ENCODE peak calls at places on chromosomes 11 and 22, in eight cellular contexts. One of them, this sample, is unnamed.
A peak's percentile ranks its signal among the peaks of the same experiment; 100 is the strongest.

GRCh38 chr11:19935507-19935906 is 222.9 kb downstream of the NAV2 start:
- DNase-seq in fibroblast of lung: peak; percentile 35
- DNase-seq in A549: peak; percentile 31
- DNase-seq in bronchial epithelial cell: peak; percentile 17
- DNase-seq in astrocyte of the spinal cord: peak; percentile 82
- DNase-seq in stomach: no peak
- DNase-seq in mammary epithelial cell: peak; percentile 39
- DNase-seq in omental fat pad: no peak
- DNase-seq in this sample: no peak

GRCh38 chr11:14519692-14520085 is 497 bp downstream of the PSMA1 start:
- DNase-seq in fibroblast of lung: no peak
- DNase-seq in A549: no peak
- DNase-seq in bronchial epithelial cell: peak; percentile 65
- DNase-seq in astrocyte of the spinal cord: no peak
- DNase-seq in stomach: no peak
- DNase-seq in mammary epithelial cell: no peak
- DNase-seq in omental fat pad: no peak
- DNase-seq in this sample: no peak

GRCh38 chr22:27720860-27721259 is 80.7 kb downstream of the MN1 start:
- DNase-seq in fibroblast of lung: no peak
- DNase-seq in A549: no peak
- DNase-seq in bronchial epithelial cell: peak; percentile 40
- DNase-seq in astrocyte of the spinal cord: no peak
- DNase-seq in stomach: no peak
- DNase-seq in mammary epithelial cell: no peak
- DNase-seq in omental fat pad: no peak
- DNase-seq in this sample: no peak

GRCh38 chr22:37634505-37635002 is 4.9 kb upstream of the SH3BP1 start:
- DNase-seq in fibroblast of lung: no peak
- DNase-seq in A549: no peak
- DNase-seq in bronchial epithelial cell: no peak
- DNase-seq in astrocyte of the spinal cord: peak; percentile 22
- DNase-seq in stomach: no peak
- DNase-seq in mammary epithelial cell: no peak
- DNase-seq in omental fat pad: no peak
- DNase-seq in this sample: no peak

GRCh38 chr11:46858920-46859531 is 12.9 kb upstream of the CKAP5 start:
- DNase-seq in fibroblast of lung: no peak
- DNase-seq in A549: no peak
- DNase-seq in bronchial epithelial cell: no peak
- DNase-seq in astrocyte of the spinal cord: no peak
- DNase-seq in stomach: no peak
- DNase-seq in mammary epithelial cell: no peak
- DNase-seq in omental fat pad: no peak
- DNase-seq in this sample: no peak

GRCh38 chr11:12372111-12372510 is 5.3 kb upstream of the PARVA start:
- DNase-seq in fibroblast of lung: no peak
- DNase-seq in A549: no peak
- DNase-seq in bronchial epithelial cell: no peak
- DNase-seq in astrocyte of the spinal cord: no peak
- DNase-seq in stomach: no peak
- DNase-seq in mammary epithelial cell: no peak
- DNase-seq in omental fat pad: no peak
- DNase-seq in this sample: no peak

GRCh38 chr22:17106785-17107546 is 14.2 kb downstream of the TMEM121B start:
- DNase-seq in fibroblast of lung: no peak
- DNase-seq in A549: no peak
- DNase-seq in bronchial epithelial cell: no peak
- DNase-seq in astrocyte of the spinal cord: no peak
- DNase-seq in stomach: no peak
- DNase-seq in mammary epithelial cell: no peak
- DNase-seq in omental fat pad: no peak
- DNase-seq in this sample: no peak

GRCh38 chr11:57203359-57203758 is 21.6 kb downstream of the LRRC55 start:
- DNase-seq in fibroblast of lung: peak; percentile 85
- DNase-seq in A549: no peak
- DNase-seq in bronchial epithelial cell: no peak
- DNase-seq in astrocyte of the spinal cord: no peak
- DNase-seq in stomach: peak; percentile 33
- DNase-seq in mammary epithelial cell: no peak
- DNase-seq in omental fat pad: no peak
- DNase-seq in this sample: no peak

GRCh38 chr11:36509265-36509664 is 807 bp downstream of the TRAF6 start:
- DNase-seq in fibroblast of lung: peak; percentile 27
- DNase-seq in A549: no peak
- DNase-seq in bronchial epithelial cell: peak; percentile 31
- DNase-seq in astrocyte of the spinal cord: peak; percentile 38
- DNase-seq in stomach: no peak
- DNase-seq in mammary epithelial cell: peak; percentile 37
- DNase-seq in omental fat pad: no peak
- DNase-seq in this sample: peak; percentile 19

GRCh38 chr11:87252869-87253268 is 215.1 kb downstream of the TMEM135 start:
- DNase-seq in fibroblast of lung: no peak
- DNase-seq in A549: no peak
- DNase-seq in bronchial epithelial cell: peak; percentile 29
- DNase-seq in astrocyte of the spinal cord: no peak
- DNase-seq in stomach: no peak
- DNase-seq in mammary epithelial cell: peak; percentile 15
- DNase-seq in omental fat pad: no peak
- DNase-seq in this sample: no peak

GRCh38 chr11:104623518-104623917 is 274.7 kb downstream of the CASP12 start:
- DNase-seq in fibroblast of lung: peak; percentile 44
- DNase-seq in A549: no peak
- DNase-seq in bronchial epithelial cell: peak; percentile 82
- DNase-seq in astrocyte of the spinal cord: peak; percentile 14
- DNase-seq in stomach: no peak
- DNase-seq in mammary epithelial cell: peak; percentile 31
- DNase-seq in omental fat pad: no peak
- DNase-seq in this sample: no peak

GRCh38 chr11:95494167-95494566 is 263.2 kb upstream of the SESN3 start:
- DNase-seq in fibroblast of lung: no peak
- DNase-seq in A549: no peak
- DNase-seq in bronchial epithelial cell: no peak
- DNase-seq in astrocyte of the spinal cord: no peak
- DNase-seq in stomach: no peak
- DNase-seq in mammary epithelial cell: no peak
- DNase-seq in omental fat pad: no peak
- DNase-seq in this sample: no peak

GRCh38 chr11:44351006-44351660 is 41.2 kb upstream of the ALX4 start:
- DNase-seq in fibroblast of lung: no peak
- DNase-seq in A549: no peak
- DNase-seq in bronchial epithelial cell: no peak
- DNase-seq in astrocyte of the spinal cord: no peak
- DNase-seq in stomach: no peak
- DNase-seq in mammary epithelial cell: no peak
- DNase-seq in omental fat pad: no peak
- DNase-seq in this sample: no peak

GRCh38 chr11:44400431-44400830 is 90.5 kb upstream of the ALX4 start:
- DNase-seq in fibroblast of lung: no peak
- DNase-seq in A549: peak; percentile 58
- DNase-seq in bronchial epithelial cell: no peak
- DNase-seq in astrocyte of the spinal cord: no peak
- DNase-seq in stomach: no peak
- DNase-seq in mammary epithelial cell: no peak
- DNase-seq in omental fat pad: no peak
- DNase-seq in this sample: no peak

GRCh38 chr11:115421338-115422012 is 82.7 kb downstream of the CADM1 start:
- DNase-seq in fibroblast of lung: no peak
- DNase-seq in A549: no peak
- DNase-seq in bronchial epithelial cell: no peak
- DNase-seq in astrocyte of the spinal cord: no peak
- DNase-seq in stomach: no peak
- DNase-seq in mammary epithelial cell: no peak
- DNase-seq in omental fat pad: no peak
- DNase-seq in this sample: no peak

GRCh38 chr11:34696876-34697275 is 76.0 kb downstream of the EHF start:
- DNase-seq in fibroblast of lung: peak; percentile 14
- DNase-seq in A549: no peak
- DNase-seq in bronchial epithelial cell: no peak
- DNase-seq in astrocyte of the spinal cord: no peak
- DNase-seq in stomach: no peak
- DNase-seq in mammary epithelial cell: no peak
- DNase-seq in omental fat pad: no peak
- DNase-seq in this sample: no peak

GRCh38 chr11:57667065-57667714 is 724 bp upstream of the ZDHHC5 start:
- DNase-seq in fibroblast of lung: peak; percentile 100
- DNase-seq in A549: peak; percentile 99
- DNase-seq in bronchial epithelial cell: peak; percentile 92
- DNase-seq in astrocyte of the spinal cord: peak; percentile 99
- DNase-seq in stomach: peak; percentile 97
- DNase-seq in mammary epithelial cell: peak; percentile 97
- DNase-seq in omental fat pad: peak; percentile 77
- DNase-seq in this sample: peak; percentile 86

GRCh38 chr11:76269247-76269646 is 62.9 kb upstream of the WNT11 start:
- DNase-seq in fibroblast of lung: no peak
- DNase-seq in A549: no peak
- DNase-seq in bronchial epithelial cell: no peak
- DNase-seq in astrocyte of the spinal cord: no peak
- DNase-seq in stomach: no peak
- DNase-seq in mammary epithelial cell: no peak
- DNase-seq in omental fat pad: no peak
- DNase-seq in this sample: no peak

GRCh38 chr11:32886180-32886579 is 6.4 kb upstream of the QSER1 start:
- DNase-seq in fibroblast of lung: no peak
- DNase-seq in A549: no peak
- DNase-seq in bronchial epithelial cell: no peak
- DNase-seq in astrocyte of the spinal cord: no peak
- DNase-seq in stomach: no peak
- DNase-seq in mammary epithelial cell: no peak
- DNase-seq in omental fat pad: no peak
- DNase-seq in this sample: no peak

GRCh38 chr11:93054881-93055280 is 85.4 kb downstream of the MTNR1B start:
- DNase-seq in fibroblast of lung: peak; percentile 98
- DNase-seq in A549: peak; percentile 91
- DNase-seq in bronchial epithelial cell: peak; percentile 99
- DNase-seq in astrocyte of the spinal cord: peak; percentile 95
- DNase-seq in stomach: no peak
- DNase-seq in mammary epithelial cell: peak; percentile 97
- DNase-seq in omental fat pad: no peak
- DNase-seq in this sample: no peak

GRCh38 chr22:40009231-40009769 is 14.5 kb downstream of the FAM83F start:
- DNase-seq in fibroblast of lung: no peak
- DNase-seq in A549: no peak
- DNase-seq in bronchial epithelial cell: no peak
- DNase-seq in astrocyte of the spinal cord: peak; percentile 29
- DNase-seq in stomach: peak; percentile 41
- DNase-seq in mammary epithelial cell: peak; percentile 70
- DNase-seq in omental fat pad: no peak
- DNase-seq in this sample: no peak

GRCh38 chr11:100687032-100687629 is at the start of gene ARHGAP42:
- DNase-seq in fibroblast of lung: peak; percentile 62
- DNase-seq in A549: peak; percentile 74
- DNase-seq in bronchial epithelial cell: peak; percentile 33
- DNase-seq in astrocyte of the spinal cord: peak; percentile 66
- DNase-seq in stomach: peak; percentile 70
- DNase-seq in mammary epithelial cell: peak; percentile 68
- DNase-seq in omental fat pad: peak; percentile 22
- DNase-seq in this sample: peak; percentile 65

GRCh38 chr11:61277973-61278565 is 17.0 kb downstream of the VWCE start:
- DNase-seq in fibroblast of lung: no peak
- DNase-seq in A549: no peak
- DNase-seq in bronchial epithelial cell: no peak
- DNase-seq in astrocyte of the spinal cord: no peak
- DNase-seq in stomach: no peak
- DNase-seq in mammary epithelial cell: no peak
- DNase-seq in omental fat pad: no peak
- DNase-seq in this sample: no peak

GRCh38 chr22:35839811-35840739 is 122.4 kb downstream of the APOL5 start:
- DNase-seq in fibroblast of lung: peak; percentile 98
- DNase-seq in A549: peak; percentile 97
- DNase-seq in bronchial epithelial cell: peak; percentile 94
- DNase-seq in astrocyte of the spinal cord: peak; percentile 97
- DNase-seq in stomach: peak; percentile 72
- DNase-seq in mammary epithelial cell: peak; percentile 98
- DNase-seq in omental fat pad: peak; percentile 60
- DNase-seq in this sample: peak; percentile 83

GRCh38 chr11:67041602-67042001 is 15.0 kb upstream of the RHOD start:
- DNase-seq in fibroblast of lung: no peak
- DNase-seq in A549: no peak
- DNase-seq in bronchial epithelial cell: no peak
- DNase-seq in astrocyte of the spinal cord: no peak
- DNase-seq in stomach: no peak
- DNase-seq in mammary epithelial cell: no peak
- DNase-seq in omental fat pad: no peak
- DNase-seq in this sample: no peak

GRCh38 chr22:30309981-30310672 is 16.6 kb downstream of the TBC1D10A start:
- DNase-seq in fibroblast of lung: peak; percentile 78
- DNase-seq in A549: no peak
- DNase-seq in bronchial epithelial cell: peak; percentile 85
- DNase-seq in astrocyte of the spinal cord: no peak
- DNase-seq in stomach: peak; percentile 77
- DNase-seq in mammary epithelial cell: no peak
- DNase-seq in omental fat pad: no peak
- DNase-seq in this sample: no peak
- TF ChIP-seq CTCF in fibroblast of lung: no peak
- TF ChIP-seq CTCF in A549: no peak
- TF ChIP-seq CTCF in bronchial epithelial cell: no peak
- TF ChIP-seq CTCF in astrocyte of the spinal cord: no peak
- TF ChIP-seq CTCF in stomach: no peak
- TF ChIP-seq CTCF in mammary epithelial cell: no peak
- TF ChIP-seq CTCF in omental fat pad: no peak
- TF ChIP-seq CTCF in this sample: no peak

DNA sequence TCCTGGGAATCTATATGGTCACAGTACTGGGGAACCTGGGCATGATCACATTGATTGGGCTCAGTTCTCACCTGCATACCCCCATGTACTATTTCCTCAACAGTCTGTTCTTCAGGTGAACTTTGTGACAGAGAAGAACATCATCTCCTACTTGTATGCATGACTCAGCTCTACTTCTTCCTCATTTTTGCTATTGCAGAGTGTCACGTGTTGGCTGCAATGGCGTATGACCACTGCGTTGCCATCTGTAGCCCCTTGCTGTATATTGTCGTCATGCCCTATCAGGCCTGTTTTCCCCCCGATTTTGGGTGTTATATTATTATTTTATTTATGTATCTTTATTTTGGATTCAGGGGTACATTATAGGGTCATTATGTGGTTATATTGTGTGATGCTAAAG is 2.4 kb upstream of the OR8G1 start:
- DNase-seq in fibroblast of lung: no peak
- DNase-seq in A549: no peak
- DNase-seq in bronchial epithelial cell: no peak
- DNase-seq in astrocyte of the spinal cord: no peak
- DNase-seq in stomach: no peak
- DNase-seq in mammary epithelial cell: no peak
- DNase-seq in omental fat pad: no peak
- DNase-seq in this sample: no peak
- TF ChIP-seq CTCF in fibroblast of lung: no peak
- TF ChIP-seq CTCF in A549: no peak
- TF ChIP-seq CTCF in bronchial epithelial cell: no peak
- TF ChIP-seq CTCF in astrocyte of the spinal cord: no peak
- TF ChIP-seq CTCF in stomach: no peak
- TF ChIP-seq CTCF in mammary epithelial cell: no peak
- TF ChIP-seq CTCF in omental fat pad: no peak
- TF ChIP-seq CTCF in this sample: no peak

GRCh38 chr11:17538054-17538453 is 6.2 kb downstream of the USH1C start:
- DNase-seq in fibroblast of lung: no peak
- DNase-seq in A549: no peak
- DNase-seq in bronchial epithelial cell: no peak
- DNase-seq in astrocyte of the spinal cord: no peak
- DNase-seq in stomach: no peak
- DNase-seq in mammary epithelial cell: no peak
- DNase-seq in omental fat pad: no peak
- DNase-seq in this sample: no peak
- TF ChIP-seq CTCF in fibroblast of lung: no peak
- TF ChIP-seq CTCF in A549: no peak
- TF ChIP-seq CTCF in bronchial epithelial cell: no peak
- TF ChIP-seq CTCF in astrocyte of the spinal cord: no peak
- TF ChIP-seq CTCF in stomach: no peak
- TF ChIP-seq CTCF in mammary epithelial cell: no peak
- TF ChIP-seq CTCF in omental fat pad: no peak
- TF ChIP-seq CTCF in this sample: no peak

GRCh38 chr11:118956847-118957469 is 860 bp downstream of the UPK2 start:
- DNase-seq in fibroblast of lung: no peak
- DNase-seq in A549: no peak
- DNase-seq in bronchial epithelial cell: no peak
- DNase-seq in astrocyte of the spinal cord: no peak
- DNase-seq in stomach: no peak
- DNase-seq in mammary epithelial cell: no peak
- DNase-seq in omental fat pad: no peak
- DNase-seq in this sample: no peak
- TF ChIP-seq CTCF in fibroblast of lung: no peak
- TF ChIP-seq CTCF in A549: no peak
- TF ChIP-seq CTCF in bronchial epithelial cell: no peak
- TF ChIP-seq CTCF in astrocyte of the spinal cord: no peak
- TF ChIP-seq CTCF in stomach: no peak
- TF ChIP-seq CTCF in mammary epithelial cell: no peak
- TF ChIP-seq CTCF in omental fat pad: no peak
- TF ChIP-seq CTCF in this sample: no peak